ENCODE peak calls at places on chromosomes 11 and 22, in four cellular contexts. J is H1, Q is K562, V is SK-N-SH. S is an unnamed sample.
A peak's percentile ranks its signal among the peaks of the same experiment; 100 is the strongest.

GRCh38 chr22:38114484-38115398 is 4.3 kb upstream of the BAIAP2L2 start:
- DNase-seq in V (peak; percentile 88), J (peak; percentile 99), Q (peak; percentile 75), S (peak; percentile 95)

GRCh38 chr11:114044042-114044871 is 15.3 kb upstream of the ZBTB16 start:
- DNase-seq in J (no peak), Q (no peak), V (no peak), S (no peak)

GRCh38 chr11:9714540-9714939 is 50.7 kb downstream of the SWAP70 start:
- DNase-seq in Q (no peak), J (no peak), V (no peak), S (no peak)

GRCh38 chr11:121443688-121444275 is 8.3 kb upstream of the SORL1 start:
- DNase-seq in Q (no peak), V (no peak), J (no peak), S (no peak)

GRCh38 chr22:46340676-46341075 is 5.2 kb downstream of the TRMU start:
- DNase-seq in Q (no peak), J (no peak), V (no peak), S (no peak)

GRCh38 chr11:73965764-73966121 is 14.9 kb downstream of the DNAJB13 start:
- DNase-seq in V (no peak), Q (peak; percentile 41), J (no peak), S (no peak)

GRCh38 chr11:6438979-6439571 is 1.7 kb downstream of the HPX start:
- DNase-seq in V (peak; percentile 64), Q (peak; percentile 51), J (peak; percentile 54), S (peak; percentile 58)

GRCh38 chr11:25910090-25910489 is 421.8 kb upstream of the ANO3 start:
- DNase-seq in Q (no peak), V (no peak), J (no peak), S (no peak)

GRCh38 chr22:23522642-23523251 is 57.3 kb downstream of the IGLL1 start:
- DNase-seq in J (no peak), V (peak; percentile 67), Q (peak; percentile 20), S (no peak)

GRCh38 chr11:134045799-134046635 is 22.9 kb upstream of the JAM3 start:
- DNase-seq in Q (no peak), J (no peak), V (peak; percentile 84), S (peak; percentile 59)

GRCh38 chr11:112752563-112752962 is 208.7 kb upstream of the NCAM1 start:
- DNase-seq in J (no peak), V (no peak), Q (no peak), S (no peak)

GRCh38 chr11:72112541-72113136 is at the start of gene ANAPC15:
- DNase-seq in J (peak; percentile 94), Q (peak; percentile 90), V (peak; percentile 84), S (peak; percentile 98)

GRCh38 chr11:10504490-10504889 is 36.5 kb downstream of the RNF141 start:
- DNase-seq in V (no peak), Q (no peak), J (no peak), S (no peak)

GRCh38 chr11:280762-281485 is 2.7 kb downstream of the NLRP6 start:
- DNase-seq in Q (no peak), V (peak; percentile 31), J (peak; percentile 48), S (no peak)

GRCh38 chr11:281486-282161 is 3.4 kb downstream of the NLRP6 start:
- DNase-seq in V (peak; percentile 32), Q (no peak), J (peak; percentile 48), S (no peak)

GRCh38 chr11:283405-284080 is 5.3 kb downstream of the NLRP6 start:
- DNase-seq in Q (no peak), V (no peak), J (peak; percentile 33), S (no peak)

GRCh38 chr11:282630-283360 is 4.6 kb downstream of the NLRP6 start:
- DNase-seq in J (peak; percentile 43), Q (no peak), V (peak; percentile 40), S (no peak)

DNA sequence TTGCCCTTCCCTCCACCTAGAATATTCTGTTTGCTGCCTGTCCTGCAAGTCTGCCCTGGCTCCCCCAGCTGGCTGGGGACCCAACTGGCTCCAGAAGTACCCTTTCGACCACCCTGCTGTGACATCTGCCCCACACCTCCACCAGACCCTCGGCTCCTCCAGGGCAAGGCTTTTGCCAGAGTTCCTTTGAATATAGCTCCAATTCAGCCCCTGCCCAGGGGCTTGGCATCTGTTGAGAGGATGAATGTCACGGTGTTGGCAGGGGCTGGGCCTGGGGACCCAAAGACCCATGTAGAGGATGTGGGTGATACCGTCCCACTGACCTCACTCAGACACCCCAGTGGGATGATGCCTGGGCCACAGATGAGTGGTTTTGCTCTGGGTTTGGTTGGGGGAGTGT is 4.0 kb downstream of the NLRP6 start:
- DNase-seq in V (peak; percentile 25), J (peak; percentile 41), Q (no peak), S (no peak)
- TF ChIP-seq TEAD4 in V (no peak), J (no peak), Q (no peak), S (no peak)

GRCh38 chr11:124108158-124108557 is 7.1 kb upstream of the VWA5A start:
- DNase-seq in V (no peak), J (no peak), Q (peak; percentile 40), S (peak; percentile 20)
- TF ChIP-seq TEAD4 in V (no peak), J (no peak), Q (no peak), S (no peak)

DNA sequence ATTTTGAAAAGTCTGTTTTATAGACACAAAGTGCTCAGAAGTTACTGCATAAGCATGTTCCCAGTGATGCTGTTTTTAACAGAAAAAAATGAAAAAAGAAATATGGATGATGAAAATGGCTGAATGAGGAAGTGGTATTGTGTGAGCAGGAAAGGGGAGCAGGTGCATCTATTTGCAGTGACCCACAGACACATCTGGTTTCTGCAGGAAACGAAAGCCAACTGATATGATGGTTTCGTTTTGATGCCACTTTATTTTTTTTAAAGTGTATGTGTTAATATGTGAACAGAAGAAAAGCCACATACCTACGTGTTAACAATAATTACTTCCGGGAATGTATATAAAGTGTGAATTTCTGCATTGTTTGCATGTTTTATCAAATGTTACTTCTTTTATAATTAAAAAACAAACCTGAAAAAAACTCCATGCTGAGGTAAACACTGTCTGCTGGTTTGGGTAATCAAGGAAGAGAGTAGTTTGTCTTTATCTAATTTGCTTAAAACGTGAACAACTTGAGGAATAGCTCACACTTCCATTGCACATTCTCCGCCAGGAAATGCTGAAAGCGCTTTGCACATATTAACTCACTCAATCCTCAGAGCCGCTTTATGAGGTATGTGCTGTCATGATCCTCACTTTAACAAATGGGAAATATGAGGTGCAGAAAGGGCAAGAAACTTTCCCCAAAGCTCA is 1335.9 kb downstream of the TBC1D22A start:
- DNase-seq in Q (no peak), J (no peak), V (no peak), S (no peak)
- TF ChIP-seq TEAD4 in Q (no peak), J (no peak), V (no peak), S (no peak)

DNA sequence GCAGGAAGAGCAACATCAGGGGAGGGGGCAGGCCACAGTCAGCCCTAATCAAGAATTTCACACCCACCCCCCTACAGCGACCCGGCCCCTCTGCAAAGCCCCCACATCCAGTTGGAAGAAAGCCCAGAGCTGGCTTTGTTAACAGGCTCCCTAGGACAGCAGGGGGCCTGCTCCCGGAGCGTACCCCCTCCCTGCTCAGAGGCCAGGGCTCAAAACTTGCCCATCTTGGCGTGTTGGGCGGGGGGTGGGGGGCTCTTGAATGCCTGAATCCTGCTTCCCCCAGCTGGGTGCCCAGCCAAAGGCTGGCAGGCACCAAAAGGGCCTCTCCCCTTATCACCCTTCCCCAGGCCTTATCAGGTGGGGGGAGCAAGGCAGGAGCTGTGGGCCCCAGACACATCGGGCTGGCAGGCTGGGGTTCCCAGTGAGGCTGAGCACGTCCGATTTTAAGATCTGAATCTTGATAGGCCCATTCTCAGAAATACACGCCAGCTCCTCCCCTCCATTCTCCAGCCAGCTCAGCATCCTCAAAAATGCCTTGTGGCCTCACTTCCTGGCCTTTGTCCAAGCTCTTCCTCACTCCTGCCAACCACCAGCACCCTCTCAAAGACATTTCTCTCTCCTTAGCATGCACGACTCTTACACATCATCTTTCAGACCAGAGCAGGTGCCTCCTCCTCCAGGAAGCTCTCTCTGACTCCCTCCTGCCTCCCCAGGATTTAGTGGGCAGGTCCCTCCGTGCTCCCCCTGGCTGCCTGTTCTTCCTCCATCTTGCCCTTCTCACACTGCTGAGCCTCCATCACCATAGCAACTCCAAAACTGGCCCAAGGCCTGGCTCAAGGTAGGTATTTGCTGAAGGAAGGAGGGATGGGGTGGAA is 384.8 kb downstream of the MN1 start:
- DNase-seq in Q (no peak), V (peak; percentile 66), J (peak; percentile 63), S (peak; percentile 56)
- TF ChIP-seq TEAD4 in Q (no peak), V (peak; percentile 13), J (no peak), S (no peak)

S was measured in WTC11.